ENCODE peak calls at places on chromosomes 13 and 19, in ten cellular contexts. A, F, Q, X, P, V, E, J, N and T are unnamed samples.

GRCh38 chr19:3480383-3481091 is at the start of gene SMIM24:
- DNase-seq in N (no peak), A (no peak), E (no peak), F (no peak), J (no peak), P (no peak), X (no peak), V (no peak), Q (no peak), T (no peak)

GRCh38 chr13:93226623-93227279 is at the start of gene GPC6:
- DNase-seq in X (no peak), Q (peak; percentile 55), J (no peak), P (peak; percentile 92), V (no peak), N (no peak), E (peak; percentile 50), F (no peak), A (peak; percentile 92), T (no peak)

GRCh38 chr19:14056741-14057356 is 5.0 kb downstream of the PALM3 start:
- DNase-seq in P (no peak), F (no peak), E (no peak), J (no peak), V (no peak), Q (no peak), N (no peak), X (peak; percentile 33), A (no peak), T (no peak)

GRCh38 chr19:41735071-41735623 is 20.2 kb upstream of the CEACAM6 start:
- DNase-seq in E (peak; percentile 23), F (no peak), A (no peak), V (no peak), Q (no peak), N (no peak), P (peak; percentile 69), J (no peak), X (no peak), T (no peak)

GRCh38 chr19:45468159-45468651 is 409 bp downstream of the FOSB start:
- DNase-seq in J (no peak), Q (no peak), E (no peak), P (no peak), X (no peak), A (no peak), F (peak; percentile 49), V (peak; percentile 60), N (no peak), T (no peak)

GRCh38 chr13:53200498-53201453 is 172.2 kb downstream of the OLFM4 start:
- DNase-seq in V (no peak), X (peak; percentile 72), J (peak; percentile 48), F (no peak), Q (no peak), P (no peak), A (no peak), N (no peak), E (no peak), T (no peak)

GRCh38 chr19:11421607-11422098 is 2.5 kb upstream of the RGL3 start:
- DNase-seq in X (peak; percentile 88), A (no peak), J (peak; percentile 72), N (no peak), F (peak; percentile 23), Q (no peak), P (no peak), V (peak; percentile 38), E (peak; percentile 52), T (peak; percentile 12)

GRCh38 chr13:45542391-45542790 is 73.1 kb downstream of the ERICH6B start:
- DNase-seq in E (no peak), F (no peak), Q (no peak), N (no peak), A (no peak), P (no peak), X (no peak), V (no peak), J (no peak), T (no peak)

GRCh38 chr13:29800687-29801086 is 49.7 kb downstream of the UBL3 start:
- DNase-seq in J (no peak), A (no peak), P (no peak), V (no peak), X (no peak), Q (no peak), N (no peak), E (no peak), F (no peak), T (no peak)

GRCh38 chr19:49017666-49018351 is 918 bp upstream of the LHB start:
- DNase-seq in Q (no peak), A (no peak), P (peak; percentile 19), N (no peak), J (peak; percentile 55), E (no peak), F (peak; percentile 67), X (peak; percentile 88), V (peak; percentile 64), T (peak; percentile 62)

GRCh38 chr13:61180245-61180644 is 235.4 kb downstream of the PCDH20 start:
- DNase-seq in V (no peak), N (no peak), J (no peak), P (no peak), F (no peak), Q (no peak), A (no peak), E (no peak), X (no peak), T (no peak)

GRCh38 chr13:75145926-75146325 is 336.0 kb downstream of the TBC1D4 start:
- DNase-seq in J (no peak), V (no peak), A (no peak), P (no peak), E (no peak), F (no peak), X (no peak), Q (no peak), N (no peak), T (no peak)

GRCh38 chr13:85665286-85665685 is 133.9 kb downstream of the SLITRK6 start:
- DNase-seq in V (no peak), J (no peak), A (peak; percentile 24), X (no peak), E (no peak), Q (no peak), F (no peak), N (no peak), P (peak; percentile 55), T (no peak)

GRCh38 chr13:109651854-109652253 is 134.5 kb downstream of the IRS2 start:
- DNase-seq in F (no peak), P (no peak), V (no peak), X (no peak), Q (no peak), A (no peak), N (no peak), E (no peak), J (no peak), T (no peak)